ENCODE peak calls at places on chromosomes 3 and 15, in ten cellular contexts. One of them, this sample, is unnamed.

GRCh38 chr15:33341943-33342342 is 31.2 kb downstream of the RYR3 start:
- DNase-seq in A549: no peak
- DNase-seq in CD8-positive, alpha-beta T cell: no peak
- DNase-seq in psoas muscle: no peak
- DNase-seq in lower lobe of right lung: no peak
- DNase-seq in right lobe of liver: no peak
- DNase-seq in tibial nerve: no peak
- DNase-seq in GM23338: no peak
- DNase-seq in fibroblast of lung: no peak
- DNase-seq in heart right ventricle: no peak
- DNase-seq in this sample: no peak

GRCh38 chr3:192943384-192943783 is 25.7 kb upstream of the MB21D2 start:
- DNase-seq in GM23338: no peak
- DNase-seq in heart right ventricle: no peak
- DNase-seq in fibroblast of lung: no peak
- DNase-seq in right lobe of liver: no peak
- DNase-seq in lower lobe of right lung: no peak
- DNase-seq in tibial nerve: no peak
- DNase-seq in psoas muscle: no peak
- DNase-seq in CD8-positive, alpha-beta T cell: no peak
- DNase-seq in A549: no peak
- DNase-seq in this sample: no peak

GRCh38 chr3:184466413-184466960 is 86.6 kb downstream of the CHRD start:
- DNase-seq in psoas muscle: peak; percentile 63
- DNase-seq in heart right ventricle: peak; percentile 60
- DNase-seq in fibroblast of lung: peak; percentile 5
- DNase-seq in tibial nerve: no peak
- DNase-seq in CD8-positive, alpha-beta T cell: no peak
- DNase-seq in A549: no peak
- DNase-seq in GM23338: no peak
- DNase-seq in lower lobe of right lung: no peak
- DNase-seq in right lobe of liver: no peak
- DNase-seq in this sample: no peak

GRCh38 chr3:43014990-43015389 is 35.9 kb downstream of the GASK1A start:
- DNase-seq in tibial nerve: no peak
- DNase-seq in right lobe of liver: no peak
- DNase-seq in GM23338: no peak
- DNase-seq in A549: no peak
- DNase-seq in fibroblast of lung: no peak
- DNase-seq in psoas muscle: no peak
- DNase-seq in heart right ventricle: no peak
- DNase-seq in CD8-positive, alpha-beta T cell: no peak
- DNase-seq in lower lobe of right lung: no peak
- DNase-seq in this sample: no peak

GRCh38 chr3:187262360-187262759 is 29.2 kb downstream of the MASP1 start:
- DNase-seq in tibial nerve: no peak
- DNase-seq in GM23338: no peak
- DNase-seq in fibroblast of lung: no peak
- DNase-seq in right lobe of liver: no peak
- DNase-seq in lower lobe of right lung: no peak
- DNase-seq in psoas muscle: no peak
- DNase-seq in CD8-positive, alpha-beta T cell: no peak
- DNase-seq in heart right ventricle: no peak
- DNase-seq in A549: no peak
- DNase-seq in this sample: no peak

GRCh38 chr3:192122832-192123594 is 604.3 kb downstream of the FGF12 start:
- DNase-seq in GM23338: peak; percentile 4
- DNase-seq in psoas muscle: no peak
- DNase-seq in lower lobe of right lung: no peak
- DNase-seq in heart right ventricle: no peak
- DNase-seq in CD8-positive, alpha-beta T cell: no peak
- DNase-seq in A549: no peak
- DNase-seq in right lobe of liver: no peak
- DNase-seq in tibial nerve: no peak
- DNase-seq in fibroblast of lung: no peak
- DNase-seq in this sample: no peak

GRCh38 chr15:49863431-49864205 is 242.8 kb downstream of the DTWD1 start:
- DNase-seq in psoas muscle: no peak
- DNase-seq in tibial nerve: no peak
- DNase-seq in lower lobe of right lung: no peak
- DNase-seq in A549: no peak
- DNase-seq in right lobe of liver: no peak
- DNase-seq in CD8-positive, alpha-beta T cell: no peak
- DNase-seq in fibroblast of lung: peak; percentile 94
- DNase-seq in heart right ventricle: no peak
- DNase-seq in GM23338: no peak
- DNase-seq in this sample: no peak

GRCh38 chr15:40096094-40096876 is 12.4 kb downstream of the BMF start:
- DNase-seq in fibroblast of lung: no peak
- DNase-seq in right lobe of liver: no peak
- DNase-seq in tibial nerve: no peak
- DNase-seq in psoas muscle: no peak
- DNase-seq in A549: no peak
- DNase-seq in lower lobe of right lung: no peak
- DNase-seq in GM23338: no peak
- DNase-seq in CD8-positive, alpha-beta T cell: no peak
- DNase-seq in heart right ventricle: no peak
- DNase-seq in this sample: no peak

GRCh38 chr15:77479015-77479414 is 58.3 kb downstream of the HMG20A start:
- DNase-seq in right lobe of liver: no peak
- DNase-seq in GM23338: no peak
- DNase-seq in fibroblast of lung: no peak
- DNase-seq in psoas muscle: no peak
- DNase-seq in heart right ventricle: no peak
- DNase-seq in A549: no peak
- DNase-seq in tibial nerve: no peak
- DNase-seq in CD8-positive, alpha-beta T cell: no peak
- DNase-seq in lower lobe of right lung: no peak
- DNase-seq in this sample: no peak
- H3K4me1 ChIP-seq in right lobe of liver: no peaks in the 10 kb centered on the region
- H3K4me1 ChIP-seq in GM23338: peaks cover 47% of the 10 kb centered on the region
- H3K4me1 ChIP-seq in fibroblast of lung: peaks cover 22% of the 10 kb centered on the region
- H3K4me1 ChIP-seq in psoas muscle: peaks cover 65% of the 10 kb centered on the region
- H3K4me1 ChIP-seq in heart right ventricle: peaks cover 24% of the 10 kb centered on the region
- H3K4me1 ChIP-seq in A549: peaks cover 9% of the 10 kb centered on the region
- H3K4me1 ChIP-seq in tibial nerve: no peaks in the 10 kb centered on the region
- H3K4me1 ChIP-seq in CD8-positive, alpha-beta T cell: no peaks in the 10 kb centered on the region
- H3K4me1 ChIP-seq in lower lobe of right lung: peaks cover 39% of the 10 kb centered on the region
- H3K4me1 ChIP-seq in this sample: no peaks in the 10 kb centered on the region

GRCh38 chr15:99606646-99607045 is 40.9 kb downstream of the MEF2A start:
- DNase-seq in GM23338: no peak
- DNase-seq in right lobe of liver: no peak
- DNase-seq in tibial nerve: no peak
- DNase-seq in heart right ventricle: no peak
- DNase-seq in A549: no peak
- DNase-seq in lower lobe of right lung: no peak
- DNase-seq in fibroblast of lung: no peak
- DNase-seq in psoas muscle: no peak
- DNase-seq in CD8-positive, alpha-beta T cell: no peak
- DNase-seq in this sample: no peak

GRCh38 chr15:99605490-99605931 is 39.7 kb downstream of the MEF2A start:
- DNase-seq in A549: no peak
- DNase-seq in tibial nerve: no peak
- DNase-seq in GM23338: no peak
- DNase-seq in heart right ventricle: no peak
- DNase-seq in psoas muscle: no peak
- DNase-seq in right lobe of liver: no peak
- DNase-seq in CD8-positive, alpha-beta T cell: no peak
- DNase-seq in lower lobe of right lung: no peak
- DNase-seq in fibroblast of lung: no peak
- DNase-seq in this sample: no peak

GRCh38 chr15:99605990-99606389 is 40.2 kb downstream of the MEF2A start:
- DNase-seq in fibroblast of lung: no peak
- DNase-seq in right lobe of liver: no peak
- DNase-seq in tibial nerve: no peak
- DNase-seq in psoas muscle: no peak
- DNase-seq in heart right ventricle: no peak
- DNase-seq in lower lobe of right lung: no peak
- DNase-seq in GM23338: no peak
- DNase-seq in CD8-positive, alpha-beta T cell: no peak
- DNase-seq in A549: no peak
- DNase-seq in this sample: no peak

GRCh38 chr15:99603828-99604227 is 38.0 kb downstream of the MEF2A start:
- DNase-seq in fibroblast of lung: no peak
- DNase-seq in psoas muscle: no peak
- DNase-seq in CD8-positive, alpha-beta T cell: no peak
- DNase-seq in GM23338: no peak
- DNase-seq in tibial nerve: no peak
- DNase-seq in A549: no peak
- DNase-seq in lower lobe of right lung: no peak
- DNase-seq in right lobe of liver: no peak
- DNase-seq in heart right ventricle: no peak
- DNase-seq in this sample: no peak

DNA sequence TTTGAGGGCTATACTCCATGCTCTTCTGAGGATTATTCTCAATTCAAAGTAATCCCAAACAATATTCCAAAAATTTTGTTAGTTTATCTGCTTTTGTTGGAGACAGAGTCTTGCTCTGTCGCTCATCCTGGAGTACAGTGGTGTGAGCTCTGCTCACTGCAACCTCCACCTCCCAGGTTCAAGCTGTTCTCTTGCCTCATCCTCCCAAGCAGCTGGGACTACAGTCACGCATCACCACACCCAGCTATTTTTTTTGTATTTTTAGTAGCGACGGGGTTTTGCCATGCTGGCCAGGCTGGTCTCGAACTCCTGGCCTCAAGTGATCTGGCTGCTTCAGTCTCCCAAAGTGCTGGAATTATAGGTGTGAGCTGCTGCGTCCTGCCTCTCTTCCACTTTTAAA is 39.1 kb downstream of the MEF2A start:
- DNase-seq in psoas muscle: no peak
- DNase-seq in lower lobe of right lung: no peak
- DNase-seq in CD8-positive, alpha-beta T cell: no peak
- DNase-seq in heart right ventricle: no peak
- DNase-seq in tibial nerve: no peak
- DNase-seq in right lobe of liver: no peak
- DNase-seq in GM23338: no peak
- DNase-seq in fibroblast of lung: no peak
- DNase-seq in A549: no peak
- DNase-seq in this sample: no peak
- H3K27ac ChIP-seq in psoas muscle: no peak overlapping the region
- H3K27ac ChIP-seq in lower lobe of right lung: no peak overlapping the region
- H3K27ac ChIP-seq in CD8-positive, alpha-beta T cell: no peak overlapping the region
- H3K27ac ChIP-seq in heart right ventricle: no peak overlapping the region
- H3K27ac ChIP-seq in tibial nerve: peak overlapping the region; percentile 73
- H3K27ac ChIP-seq in right lobe of liver: no peak overlapping the region
- H3K27ac ChIP-seq in GM23338: peak overlapping the region; percentile 7
- H3K27ac ChIP-seq in fibroblast of lung: no peak overlapping the region
- H3K27ac ChIP-seq in A549: no peak overlapping the region
- H3K27ac ChIP-seq in this sample: peak overlapping the region; percentile 19

GRCh38 chr3:14915636-14916222 is 31.7 kb upstream of the NR2C2 start:
- DNase-seq in A549: no peak
- DNase-seq in psoas muscle: no peak
- DNase-seq in right lobe of liver: peak; percentile 42
- DNase-seq in GM23338: no peak
- DNase-seq in fibroblast of lung: no peak
- DNase-seq in tibial nerve: peak; percentile 13
- DNase-seq in lower lobe of right lung: no peak
- DNase-seq in heart right ventricle: no peak
- DNase-seq in CD8-positive, alpha-beta T cell: peak; percentile 60
- DNase-seq in this sample: no peak

GRCh38 chr3:14914777-14915113 is 32.6 kb upstream of the NR2C2 start:
- DNase-seq in GM23338: no peak
- DNase-seq in fibroblast of lung: no peak
- DNase-seq in tibial nerve: no peak
- DNase-seq in heart right ventricle: no peak
- DNase-seq in right lobe of liver: peak; percentile 80
- DNase-seq in psoas muscle: no peak
- DNase-seq in lower lobe of right lung: no peak
- DNase-seq in A549: no peak
- DNase-seq in CD8-positive, alpha-beta T cell: peak; percentile 19
- DNase-seq in this sample: no peak

GRCh38 chr3:14913071-14913925 is 34.1 kb upstream of the NR2C2 start:
- DNase-seq in GM23338: no peak
- DNase-seq in A549: no peak
- DNase-seq in right lobe of liver: peak; percentile 37
- DNase-seq in psoas muscle: no peak
- DNase-seq in lower lobe of right lung: no peak
- DNase-seq in CD8-positive, alpha-beta T cell: no peak
- DNase-seq in heart right ventricle: no peak
- DNase-seq in tibial nerve: no peak
- DNase-seq in fibroblast of lung: no peak
- DNase-seq in this sample: no peak

GRCh38 chr3:14911651-14912050 is 35.7 kb upstream of the NR2C2 start:
- DNase-seq in A549: no peak
- DNase-seq in CD8-positive, alpha-beta T cell: no peak
- DNase-seq in GM23338: no peak
- DNase-seq in right lobe of liver: no peak
- DNase-seq in fibroblast of lung: no peak
- DNase-seq in tibial nerve: no peak
- DNase-seq in lower lobe of right lung: no peak
- DNase-seq in psoas muscle: no peak
- DNase-seq in heart right ventricle: no peak
- DNase-seq in this sample: no peak

DNA sequence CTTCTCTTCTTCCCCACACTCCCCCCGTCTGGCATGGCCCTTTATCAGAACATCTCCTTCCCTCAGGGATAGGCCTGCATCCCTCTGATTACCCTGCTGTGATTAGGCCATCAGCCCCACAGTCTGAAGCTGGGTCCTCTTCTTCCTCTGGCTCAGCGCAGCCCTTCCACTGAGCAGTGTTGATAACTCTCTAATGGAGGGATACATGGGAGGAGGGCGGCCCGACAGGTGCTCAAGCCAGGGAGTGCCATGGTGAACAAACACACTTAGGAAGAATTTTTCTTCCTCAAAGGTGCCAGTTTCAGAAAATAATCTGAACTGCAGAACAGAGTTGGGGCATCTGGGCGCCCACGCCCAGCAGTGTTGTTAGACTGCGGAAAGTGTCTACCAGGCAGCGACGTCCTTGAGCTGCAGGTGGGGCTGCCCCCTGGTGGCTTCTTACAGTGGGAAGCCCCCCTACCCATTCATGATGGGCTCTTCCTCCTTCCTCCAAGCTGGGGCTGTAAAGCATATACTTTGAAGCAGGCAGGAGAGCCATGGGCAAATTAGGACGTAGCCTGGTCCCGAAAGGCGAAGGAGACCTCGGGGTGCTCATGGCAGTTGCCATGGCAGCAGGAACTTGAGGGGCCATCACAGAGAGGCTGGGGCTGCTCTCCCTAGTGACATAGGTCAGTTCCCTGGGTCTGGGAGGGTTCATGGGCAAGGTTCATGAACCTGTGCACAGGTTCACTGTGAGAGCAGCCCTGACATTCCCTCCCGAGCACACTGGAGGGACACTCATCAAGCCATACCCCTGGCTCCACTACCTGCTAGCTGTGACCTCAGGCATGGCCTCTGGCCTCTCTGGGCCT is 33.2 kb upstream of the NR2C2 start:
- DNase-seq in lower lobe of right lung: no peak
- DNase-seq in right lobe of liver: no peak
- DNase-seq in CD8-positive, alpha-beta T cell: peak; percentile 32
- DNase-seq in A549: no peak
- DNase-seq in psoas muscle: no peak
- DNase-seq in GM23338: peak; percentile 67
- DNase-seq in tibial nerve: no peak
- DNase-seq in heart right ventricle: no peak
- DNase-seq in fibroblast of lung: no peak
- DNase-seq in this sample: no peak
- TF ChIP-seq CTCF in lower lobe of right lung: no peak
- TF ChIP-seq CTCF in right lobe of liver: no peak
- TF ChIP-seq CTCF in CD8-positive, alpha-beta T cell: no peak
- TF ChIP-seq CTCF in A549: no peak
- TF ChIP-seq CTCF in psoas muscle: no peak
- TF ChIP-seq CTCF in GM23338: peak; percentile 61
- TF ChIP-seq CTCF in tibial nerve: no peak
- TF ChIP-seq CTCF in heart right ventricle: no peak
- TF ChIP-seq CTCF in fibroblast of lung: no peak
- TF ChIP-seq CTCF in this sample: no peak

GRCh38 chr3:4524423-4524769 is 31.2 kb downstream of the ITPR1 start:
- DNase-seq in fibroblast of lung: peak; percentile 96
- DNase-seq in tibial nerve: no peak
- DNase-seq in psoas muscle: no peak
- DNase-seq in heart right ventricle: no peak
- DNase-seq in right lobe of liver: no peak
- DNase-seq in CD8-positive, alpha-beta T cell: no peak
- DNase-seq in GM23338: no peak
- DNase-seq in lower lobe of right lung: no peak
- DNase-seq in A549: no peak
- DNase-seq in this sample: no peak
- H3K4me1 ChIP-seq in fibroblast of lung: no peaks in the 10 kb centered on the region
- H3K4me1 ChIP-seq in tibial nerve: no peaks in the 10 kb centered on the region
- H3K4me1 ChIP-seq in psoas muscle: peaks cover 5% of the 10 kb centered on the region
- H3K4me1 ChIP-seq in heart right ventricle: peaks cover 23% of the 10 kb centered on the region
- H3K4me1 ChIP-seq in right lobe of liver: no peaks in the 10 kb centered on the region
- H3K4me1 ChIP-seq in CD8-positive, alpha-beta T cell: peaks cover 4% of the 10 kb centered on the region
- H3K4me1 ChIP-seq in GM23338: peaks cover 5% of the 10 kb centered on the region
- H3K4me1 ChIP-seq in lower lobe of right lung: peaks cover 36% of the 10 kb centered on the region
- H3K4me1 ChIP-seq in A549: no peaks in the 10 kb centered on the region
- H3K4me1 ChIP-seq in this sample: peaks cover 4% of the 10 kb centered on the region